ENCODE peak calls at places on chromosomes 16 and 17, in seven cellular contexts. K is pancreas, Q is astrocyte of the cerebellum, O is activated B cell treated with CpG ODN at 0.5 μM for 24 hours, D is PC-9, X is tibial nerve, E is breast epithelium. M is an unnamed sample.

GRCh38 chr16:81492965-81493754 is 48.6 kb downstream of the CMIP start:
- DNase-seq in K (peak; percentile 67), Q (no peak), O (no peak), D (peak; percentile 86), X (no peak), E (no peak), M (no peak)

GRCh38 chr16:69469807-69470561 is 45.6 kb downstream of the CYB5B start:
- DNase-seq in K (no peak), Q (no peak), O (peak; percentile 23), D (no peak), X (no peak), E (no peak), M (no peak)

GRCh38 chr16:11398136-11398535 is 52.9 kb downstream of the RMI2 start:
- DNase-seq in K (peak; percentile 45), Q (no peak), O (no peak), D (no peak), X (no peak), E (no peak), M (no peak)

GRCh38 chr16:11289202-11289601 is 8.1 kb upstream of the PRM1 start:
- DNase-seq in K (no peak), Q (no peak), O (no peak), D (no peak), X (no peak), E (no peak), M (no peak)

GRCh38 chr17:80758793-80759673 is 214.4 kb downstream of the RPTOR start:
- DNase-seq in K (no peak), Q (no peak), O (no peak), D (no peak), X (no peak), E (no peak), M (no peak)

GRCh38 chr17:30514895-30515596 is 37.8 kb downstream of the GOSR1 start:
- DNase-seq in K (no peak), Q (no peak), O (no peak), D (no peak), X (no peak), E (no peak), M (no peak)

GRCh38 chr17:80218391-80218790 is 1.7 kb downstream of the SGSH start:
- DNase-seq in K (peak; percentile 63), Q (no peak), O (no peak), D (no peak), X (no peak), E (no peak), M (no peak)

GRCh38 chr16:64102654-64103053 is 1019.2 kb downstream of the CDH11 start:
- DNase-seq in K (no peak), Q (no peak), O (no peak), D (no peak), X (no peak), E (no peak), M (no peak)

GRCh38 chr17:59299400-59300092 is 31.9 kb upstream of the YPEL2 start:
- DNase-seq in K (no peak), Q (no peak), O (no peak), D (peak; percentile 28), X (no peak), E (no peak), M (no peak)

GRCh38 chr17:57255776-57256681 is at the start of gene MSI2:
- DNase-seq in K (peak; percentile 94), Q (peak; percentile 63), O (peak; percentile 86), D (peak; percentile 61), X (peak; percentile 95), E (peak; percentile 87), M (peak; percentile 66)

GRCh38 chr16:84423416-84423837 is 55.1 kb downstream of the ATP2C2 start:
- DNase-seq in K (no peak), Q (no peak), O (no peak), D (peak; percentile 53), X (no peak), E (no peak), M (peak; percentile 56)

GRCh38 chr17:29585080-29585751 is 4.2 kb downstream of the GIT1 start:
- DNase-seq in K (peak; percentile 38), Q (no peak), O (no peak), D (peak; percentile 26), X (no peak), E (no peak), M (no peak)

GRCh38 chr17:55351027-55351625 is 70.5 kb downstream of the MMD start:
- DNase-seq in K (no peak), Q (no peak), O (no peak), D (no peak), X (no peak), E (no peak), M (no peak)

GRCh38 chr16:20300312-20301097 is 26.8 kb downstream of the GP2 start:
- DNase-seq in K (peak; percentile 88), Q (peak; percentile 20), O (no peak), D (no peak), X (no peak), E (peak; percentile 56), M (peak; percentile 27)
- TF ChIP-seq CTCF in K (peak; percentile 63), Q (peak; percentile 83), O (no peak), D (peak; percentile 75), X (peak; percentile 43), E (peak; percentile 10), M (peak; percentile 80)

GRCh38 chr16:56332464-56333079 is 92.8 kb downstream of the AMFR start:
- DNase-seq in K (peak; percentile 63), Q (no peak), O (no peak), D (peak; percentile 62), X (peak; percentile 58), E (peak; percentile 82), M (peak; percentile 75)
- TF ChIP-seq CTCF in K (no peak), Q (peak; percentile 6), O (no peak), D (no peak), X (peak; percentile 43), E (no peak), M (peak; percentile 79)

GRCh38 chr17:2401426-2402221 is 764 bp upstream of the MNT start:
- DNase-seq in K (peak; percentile 100), Q (peak; percentile 99), O (peak; percentile 99), D (peak; percentile 97), X (peak; percentile 100), E (peak; percentile 100), M (peak; percentile 100)

GRCh38 chr17:2400877-2401425 is at the start of gene MNT:
- DNase-seq in K (peak; percentile 97), Q (peak; percentile 83), O (peak; percentile 95), D (peak; percentile 77), X (peak; percentile 88), E (peak; percentile 95), M (peak; percentile 90)

GRCh38 chr17:2399572-2400473 is 1.0 kb downstream of the MNT start:
- DNase-seq in K (peak; percentile 97), Q (peak; percentile 76), O (peak; percentile 96), D (peak; percentile 88), X (peak; percentile 92), E (peak; percentile 96), M (peak; percentile 92)

GRCh38 chr17:2398655-2399571 is 1.9 kb downstream of the MNT start:
- DNase-seq in K (peak; percentile 80), Q (no peak), O (no peak), D (peak; percentile 70), X (no peak), E (no peak), M (peak; percentile 71)

DNA sequence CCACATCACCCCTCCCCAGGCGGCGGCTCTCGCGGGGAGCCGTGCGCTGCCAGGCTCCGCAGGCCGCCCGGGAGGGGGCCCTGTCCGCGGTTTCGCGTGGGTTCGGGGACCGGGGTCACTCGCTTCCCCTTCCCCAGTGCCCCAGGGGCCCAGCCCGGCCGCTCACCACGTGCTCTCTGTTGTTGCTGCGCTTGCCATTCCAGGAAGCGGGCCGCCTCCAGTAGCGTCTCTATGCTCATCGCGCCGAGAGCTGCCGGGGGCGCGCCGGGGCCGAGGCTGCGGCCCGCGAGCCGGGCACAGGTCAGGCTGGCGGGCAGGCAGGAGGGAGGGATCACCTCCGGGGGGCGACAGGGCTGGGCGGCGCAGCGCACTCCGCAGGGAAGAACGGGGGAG is 390 bp downstream of the MNT start:
- DNase-seq in K (peak; percentile 88), Q (no peak), O (peak; percentile 59), D (no peak), X (no peak), E (no peak), M (no peak)
- TF ChIP-seq CTCF in K (no peak), Q (no peak), O (no peak), D (no peak), X (no peak), E (no peak), M (no peak)

GRCh38 chr16:24568392-24568791 is 29.0 kb downstream of the RBBP6 start:
- DNase-seq in K (no peak), Q (no peak), O (no peak), D (peak; percentile 44), X (no peak), E (no peak), M (no peak)
- TF ChIP-seq CTCF in K (no peak), Q (peak; percentile 17), O (no peak), D (peak; percentile 59), X (no peak), E (no peak), M (peak; percentile 67)

GRCh38 chr17:42697108-42697811 is 14.9 kb downstream of the CNTNAP1 start:
- DNase-seq in K (no peak), Q (no peak), O (no peak), D (no peak), X (no peak), E (no peak), M (no peak)
- TF ChIP-seq CTCF in K (no peak), Q (no peak), O (no peak), D (no peak), X (no peak), E (no peak), M (no peak)

GRCh38 chr17:52297230-52298010 is 138.9 kb upstream of the CA10 start:
- DNase-seq in K (no peak), Q (no peak), O (no peak), D (no peak), X (no peak), E (no peak), M (no peak)
- TF ChIP-seq CTCF in K (no peak), Q (no peak), O (no peak), D (peak; percentile 58), X (no peak), E (no peak), M (no peak)

M was measured in HFFc6.